ENCODE peak calls at places on chromosomes 5 and 9, in six cellular contexts. S, W, N, B, I and Z are unnamed samples.

GRCh38 chr5:54329731-54330709 is 19.6 kb upstream of the ARL15 start:
- DNase-seq in S (no peak), N (no peak), I (no peak), W (no peak), B (no peak), Z (no peak)

GRCh38 chr5:175464414-175465233 is 13.7 kb upstream of the SFXN1 start:
- DNase-seq in I (peak; percentile 57), S (no peak), N (no peak), W (peak; percentile 49), B (peak; percentile 72), Z (peak; percentile 48)

GRCh38 chr5:62791059-62791458 is 212.4 kb downstream of the LRRC70 start:
- DNase-seq in N (no peak), S (no peak), W (no peak), I (no peak), B (no peak), Z (no peak)

GRCh38 chr9:3936520-3937235 is 363.2 kb downstream of the GLIS3 start:
- DNase-seq in W (no peak), B (no peak), S (peak; percentile 10), I (no peak), N (no peak), Z (no peak)

GRCh38 chr9:136438909-136439549 is 616 bp downstream of the INPP5E start:
- DNase-seq in B (peak; percentile 56), I (peak; percentile 45), S (no peak), N (peak; percentile 77), W (peak; percentile 38), Z (peak; percentile 30)

GRCh38 chr5:33441241-33441844 is 578 bp downstream of the TARS1 start:
- DNase-seq in I (no peak), W (peak; percentile 10), N (no peak), S (peak; percentile 83), B (peak; percentile 18), Z (no peak)

GRCh38 chr5:62475072-62475471 is 62.5 kb downstream of the IPO11 start:
- DNase-seq in W (no peak), B (no peak), N (no peak), S (no peak), I (no peak), Z (no peak)

GRCh38 chr5:144634138-144634537 is 463.5 kb downstream of the KCTD16 start:
- DNase-seq in I (no peak), N (no peak), B (no peak), S (no peak), W (no peak), Z (no peak)

GRCh38 chr5:65126192-65126591 is 355.5 kb downstream of the ADAMTS6 start:
- DNase-seq in S (no peak), I (no peak), N (no peak), W (no peak), B (no peak), Z (no peak)

GRCh38 chr5:170184007-170184687 is 48.6 kb upstream of the C5orf58 start:
- DNase-seq in W (peak; percentile 7), S (peak; percentile 7), N (peak; percentile 27), B (peak; percentile 78), I (peak; percentile 4), Z (peak; percentile 69)

GRCh38 chr9:69584746-69585145 is 87.4 kb downstream of the APBA1 start:
- DNase-seq in N (no peak), I (no peak), B (no peak), W (no peak), S (no peak), Z (no peak)

GRCh38 chr5:173236531-173237501 is 1.8 kb upstream of the NKX2-5 start:
- DNase-seq in B (no peak), S (no peak), N (no peak), W (no peak), I (no peak), Z (no peak)